ENCODE peak calls at places on chromosomes 7 and 10, in five cellular contexts. X is endothelial cell, N is activated B cell treated with CpG ODN at 0.5 μM for 24 hours, E is left ventricle myocardium inferior, H is Peyer's patch. I is an unnamed sample.

GRCh38 chr10:124917168-124917938 is 24.6 kb upstream of the ZRANB1 start:
- DNase-seq in X (peak), N (peak), E (peak), H (peak), I (no peak)

GRCh38 chr10:36882781-36883180 is 242.6 kb upstream of the ANKRD30A start:
- DNase-seq in X (no peak), N (no peak), E (no peak), H (no peak), I (no peak)

GRCh38 chr7:151590801-151591771 is 71.4 kb upstream of the RHEB start:
- DNase-seq in X (no peak), N (no peak), E (no peak), H (no peak), I (no peak)

GRCh38 chr7:74311305-74311744 is 22.1 kb downstream of the CLIP2 start:
- DNase-seq in X (no peak), N (no peak), E (no peak), H (peak), I (no peak)

GRCh38 chr10:123011987-123012386 is 3.2 kb downstream of the ACADSB start:
- DNase-seq in X (no peak), N (no peak), E (no peak), H (no peak), I (no peak)

GRCh38 chr7:5491251-5492044 is 67.8 kb upstream of the TNRC18 start:
- DNase-seq in X (no peak), N (no peak), E (no peak), H (no peak), I (no peak)

GRCh38 chr10:132891994-132892393 is 50.4 kb downstream of the CFAP46 start:
- DNase-seq in X (no peak), N (no peak), E (no peak), H (peak), I (peak)

GRCh38 chr7:341841-342638 is 52.1 kb downstream of the FOXL3 start:
- DNase-seq in X (no peak), N (no peak), E (peak), H (peak), I (no peak)

GRCh38 chr7:44217852-44218402 is 17.1 kb downstream of the YKT6 start:
- DNase-seq in X (no peak), N (peak), E (peak), H (no peak), I (no peak)

GRCh38 chr10:132055616-132056015 is 10.1 kb upstream of the JAKMIP3 start:
- DNase-seq in X (no peak), N (no peak), E (no peak), H (no peak), I (no peak)

GRCh38 chr7:140079121-140079536 is 16.4 kb upstream of the PARP12 start:
- DNase-seq in X (peak), N (no peak), E (no peak), H (no peak), I (no peak)

GRCh38 chr7:5351508-5352265 is 68.9 kb downstream of the SLC29A4 start:
- DNase-seq in X (no peak), N (no peak), E (no peak), H (no peak), I (no peak)

GRCh38 chr10:76111986-76112825 is 680.8 kb downstream of the LRMDA start:
- DNase-seq in X (no peak), N (no peak), E (no peak), H (no peak), I (no peak)

GRCh38 chr10:782751-783648 is 93.5 kb upstream of the DIP2C start:
- DNase-seq in X (no peak), N (peak), E (no peak), H (peak), I (no peak)

GRCh38 chr7:73585196-73585595 is 6.8 kb upstream of the TBL2 start:
- DNase-seq in X (no peak), N (no peak), E (no peak), H (no peak), I (no peak)

GRCh38 chr7:94295805-94296204 is 98.9 kb upstream of the COL1A2 start:
- DNase-seq in X (no peak), N (no peak), E (no peak), H (no peak), I (no peak)

DNA sequence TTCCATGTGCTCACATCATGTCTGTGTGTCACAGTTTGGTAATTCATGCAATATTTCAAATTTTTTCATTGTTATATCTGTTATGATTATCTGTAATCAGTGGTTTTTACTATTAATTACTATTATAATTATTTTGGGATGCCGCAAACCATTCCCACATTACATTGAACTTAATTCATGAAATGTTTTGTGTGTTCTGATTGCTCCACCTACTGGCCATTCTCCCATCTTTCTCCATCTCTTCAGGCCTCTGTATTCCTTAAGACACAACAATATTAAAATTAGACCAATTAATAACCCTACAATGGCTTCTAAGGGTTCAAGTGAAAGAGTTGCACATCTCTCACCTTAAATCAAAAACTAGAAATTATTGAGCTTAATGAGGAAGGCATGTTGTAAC is 398.5 kb downstream of the PCDH15 start:
- DNase-seq in X (peak), N (no peak), E (no peak), H (no peak), I (no peak)
- TF ChIP-seq CTCF in X (peak), N (no peak), E (peak), H (no peak), I (no peak)

GRCh38 chr7:129993275-129993674 is 40.5 kb upstream of the UBE2H start:
- DNase-seq in X (no peak), N (no peak), E (no peak), H (no peak), I (no peak)
- TF ChIP-seq CTCF in X (no peak), N (no peak), E (peak), H (no peak), I (no peak)

GRCh38 chr10:8874268-8874667 is 819.8 kb downstream of the GATA3 start:
- DNase-seq in X (no peak), N (no peak), E (no peak), H (no peak), I (no peak)

GRCh38 chr10:8876171-8876570 is 821.7 kb downstream of the GATA3 start:
- DNase-seq in X (no peak), N (no peak), E (no peak), H (no peak), I (no peak)

GRCh38 chr10:8874972-8875371 is 820.5 kb downstream of the GATA3 start:
- DNase-seq in X (no peak), N (no peak), E (no peak), H (no peak), I (no peak)

GRCh38 chr10:8873310-8873709 is 818.8 kb downstream of the GATA3 start:
- DNase-seq in X (no peak), N (no peak), E (no peak), H (no peak), I (no peak)
- TF ChIP-seq CTCF in X (no peak), N (no peak), E (no peak), H (no peak), I (no peak)

GRCh38 chr7:77415822-77416620 is at the start of gene GSAP:
- DNase-seq in X (peak), N (peak), E (peak), H (peak), I (no peak)
- TF ChIP-seq CTCF in X (no peak), N (no peak), E (peak), H (no peak), I (no peak)

GRCh38 chr7:85185355-85186082 is 1.3 kb downstream of the SEMA3D start:
- DNase-seq in X (peak), N (peak), E (peak), H (peak), I (no peak)

GRCh38 chr7:85186083-85186520 is 754 bp downstream of the SEMA3D start:
- DNase-seq in X (peak), N (no peak), E (no peak), H (peak), I (peak)

GRCh38 chr7:85186521-85187241 is at the start of gene SEMA3D:
- DNase-seq in X (peak), N (peak), E (peak), H (peak), I (no peak)

GRCh38 chr7:85191383-85191782 is 4.5 kb upstream of the SEMA3D start:
- DNase-seq in X (no peak), N (no peak), E (no peak), H (no peak), I (no peak)
- TF ChIP-seq CTCF in X (peak), N (no peak), E (peak), H (no peak), I (no peak)

DNA sequence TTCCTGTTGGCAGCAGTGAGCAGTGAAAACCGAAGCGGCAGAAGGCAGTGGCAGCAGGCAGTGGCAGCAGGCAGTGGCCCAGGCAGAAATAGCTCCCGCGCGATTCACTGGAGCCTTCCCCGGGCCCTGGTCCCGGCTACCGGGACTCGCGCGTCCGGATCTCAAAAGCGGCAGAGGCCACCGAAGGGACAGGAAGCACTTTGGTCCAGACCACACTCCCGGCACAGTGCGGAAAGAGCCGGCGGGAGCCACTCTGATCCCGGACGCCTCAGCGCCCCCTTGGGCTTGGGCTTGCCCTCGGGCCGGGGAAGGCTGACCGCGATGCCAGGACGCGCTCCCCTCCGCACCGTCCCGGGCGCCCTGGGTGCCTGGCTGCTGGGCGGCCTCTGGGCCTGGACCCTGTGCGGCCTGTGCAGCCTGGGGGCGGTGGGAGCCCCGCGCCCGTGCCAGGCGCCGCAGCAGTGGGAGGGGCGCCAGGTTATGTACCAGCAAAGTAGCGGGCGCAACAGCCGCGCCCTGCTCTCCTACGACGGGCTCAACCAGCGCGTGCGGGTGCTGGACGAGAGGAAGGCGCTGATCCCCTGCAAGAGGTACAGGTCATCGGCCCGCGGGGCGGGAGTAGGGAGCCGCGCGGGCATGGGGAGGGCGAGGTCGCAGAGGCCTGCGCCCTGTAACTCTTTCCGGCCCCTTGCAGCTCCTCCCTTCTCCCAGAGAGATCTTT is at the start of gene EPDR1:
- DNase-seq in X (peak), N (peak), E (peak), H (peak), I (no peak)
- TF ChIP-seq CTCF in X (peak), N (no peak), E (peak), H (no peak), I (no peak)

DNA sequence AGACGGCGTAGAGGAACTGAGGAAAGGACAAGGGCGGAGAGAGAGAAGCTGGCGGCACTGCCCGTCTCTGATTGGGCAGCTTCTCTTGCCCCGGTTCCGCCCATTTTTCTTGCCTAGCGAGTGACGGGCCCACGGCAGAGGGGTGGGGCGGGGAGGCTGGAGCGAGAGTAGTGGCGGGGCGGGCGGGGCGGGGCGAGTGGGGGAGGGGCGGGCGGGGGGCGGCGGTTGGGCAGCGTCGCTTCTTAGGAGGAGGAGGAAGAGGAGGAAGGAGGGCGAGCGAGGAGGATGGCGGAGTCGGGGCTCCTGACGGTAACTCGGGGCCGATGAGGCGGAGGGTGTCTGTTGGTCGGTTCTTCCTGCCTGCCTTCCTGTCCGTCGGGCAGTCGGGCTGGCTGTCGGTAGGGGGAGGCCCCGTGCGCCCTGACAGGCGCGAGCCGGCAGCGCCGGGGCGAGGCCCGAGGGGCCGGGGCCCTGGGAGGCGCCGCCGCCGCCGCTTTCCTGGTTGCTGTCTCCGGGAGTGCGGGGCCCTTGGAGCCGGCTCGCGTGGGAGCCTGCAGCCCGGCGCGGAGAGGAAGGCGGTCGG is at the start of gene SHOC2:
- DNase-seq in X (peak), N (peak), E (peak), H (peak), I (peak)
- TF ChIP-seq CTCF in X (no peak), N (no peak), E (peak), H (no peak), I (no peak)

DNA sequence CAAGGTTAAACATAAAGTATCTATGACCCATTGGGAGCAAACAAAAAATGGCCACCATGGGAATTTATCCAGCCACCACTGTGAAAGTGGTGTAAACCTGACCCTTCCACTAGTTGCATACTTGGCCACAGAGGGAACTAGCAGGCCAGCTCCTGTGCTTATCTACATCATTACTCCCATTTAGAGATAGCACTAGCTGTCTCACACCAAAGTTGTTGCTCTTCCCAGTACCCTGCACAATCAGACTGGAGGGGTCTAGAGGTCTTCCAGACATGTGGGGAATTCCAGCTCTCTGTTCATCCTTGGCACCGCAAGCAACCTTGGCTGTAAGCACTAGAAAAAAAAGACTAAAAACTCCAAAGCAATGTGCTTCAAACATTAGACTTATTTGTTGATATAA is 113.9 kb downstream of the IPMK start:
- DNase-seq in X (no peak), N (no peak), E (no peak), H (no peak), I (no peak)
- TF ChIP-seq CTCF in X (no peak), N (no peak), E (no peak), H (no peak), I (no peak)

DNA sequence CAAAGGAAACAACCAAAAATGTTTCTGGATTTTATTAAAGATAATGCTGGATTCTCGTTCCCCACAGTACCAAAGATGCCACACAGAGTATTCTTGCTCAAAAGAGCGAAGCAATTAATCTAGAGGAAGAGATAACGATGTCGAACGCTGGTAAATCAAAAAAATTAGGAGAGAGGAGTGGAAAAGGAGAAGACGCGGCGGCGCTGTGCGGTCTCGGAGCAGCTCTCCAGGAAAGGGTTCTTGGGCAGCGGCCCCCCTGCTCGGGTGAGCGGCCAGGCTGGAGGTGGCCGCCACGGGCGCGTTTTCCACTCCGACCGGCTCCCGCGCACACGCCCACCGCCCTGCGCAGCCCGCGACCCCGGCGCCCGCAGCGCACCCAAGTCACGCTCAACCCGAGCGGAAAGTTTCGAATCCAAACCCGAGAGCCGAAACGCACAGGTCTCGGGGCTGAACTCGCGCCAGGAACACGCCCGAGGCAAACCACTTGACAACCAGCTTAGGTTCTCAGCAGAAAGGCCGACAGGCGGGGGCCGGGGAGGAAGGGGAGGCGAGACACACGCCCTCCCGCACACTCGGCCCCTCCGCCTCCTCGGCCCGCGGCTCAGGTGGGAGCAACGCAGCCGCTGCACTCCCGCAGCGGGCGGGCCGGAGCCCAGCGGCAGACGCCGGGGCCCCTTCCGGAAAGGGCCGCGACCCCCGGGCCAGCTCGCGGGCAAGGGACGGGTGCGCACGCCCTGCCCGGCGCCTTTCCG is 924 bp downstream of the SRPK2 start:
- DNase-seq in X (peak), N (peak), E (peak), H (peak), I (no peak)
- TF ChIP-seq CTCF in X (no peak), N (no peak), E (no peak), H (no peak), I (no peak)